ENCODE peak calls at places on chromosome 9, in nine cellular contexts. One of them, this sample, is unnamed.
A peak's percentile ranks its signal among the peaks of the same experiment; 100 is the strongest.

GRCh38 chr9:133953621-133953975 is 38.5 kb downstream of the VAV2 start:
- DNase-seq in Peyer's patch: no peak
- DNase-seq in heart left ventricle: no peak
- DNase-seq in A549: no peak
- DNase-seq in sigmoid colon: no peak
- DNase-seq in GM12892: no peak
- DNase-seq in adrenal gland: no peak
- DNase-seq in IMR-90: no peak
- DNase-seq in HCT116: no peak
- DNase-seq in this sample: no peak

GRCh38 chr9:4301302-4301701 is 1.4 kb upstream of the GLIS3 start:
- DNase-seq in Peyer's patch: no peak
- DNase-seq in adrenal gland: no peak
- DNase-seq in A549: no peak
- DNase-seq in GM12892: no peak
- DNase-seq in IMR-90: peak; percentile 70
- DNase-seq in HCT116: no peak
- DNase-seq in sigmoid colon: no peak
- DNase-seq in heart left ventricle: no peak
- DNase-seq in this sample: no peak

GRCh38 chr9:104872959-104873850 is 54.8 kb downstream of the ABCA1 start:
- DNase-seq in HCT116: no peak
- DNase-seq in IMR-90: peak; percentile 97
- DNase-seq in A549: peak; percentile 43
- DNase-seq in Peyer's patch: peak; percentile 58
- DNase-seq in sigmoid colon: peak; percentile 85
- DNase-seq in GM12892: no peak
- DNase-seq in adrenal gland: peak; percentile 89
- DNase-seq in heart left ventricle: peak; percentile 55
- DNase-seq in this sample: no peak

GRCh38 chr9:19193029-19193324 is 37.5 kb upstream of the DENND4C start:
- DNase-seq in adrenal gland: no peak
- DNase-seq in heart left ventricle: no peak
- DNase-seq in A549: no peak
- DNase-seq in HCT116: no peak
- DNase-seq in IMR-90: no peak
- DNase-seq in Peyer's patch: no peak
- DNase-seq in GM12892: no peak
- DNase-seq in sigmoid colon: no peak
- DNase-seq in this sample: no peak

GRCh38 chr9:97772145-97772544 is 75.0 kb upstream of the XPA start:
- DNase-seq in sigmoid colon: no peak
- DNase-seq in adrenal gland: no peak
- DNase-seq in A549: no peak
- DNase-seq in Peyer's patch: no peak
- DNase-seq in heart left ventricle: no peak
- DNase-seq in HCT116: no peak
- DNase-seq in IMR-90: no peak
- DNase-seq in GM12892: no peak
- DNase-seq in this sample: no peak

GRCh38 chr9:129058965-129059795 is 21.7 kb upstream of the DOLPP1 start:
- DNase-seq in IMR-90: peak; percentile 42
- DNase-seq in A549: no peak
- DNase-seq in HCT116: no peak
- DNase-seq in GM12892: no peak
- DNase-seq in heart left ventricle: no peak
- DNase-seq in Peyer's patch: peak; percentile 78
- DNase-seq in sigmoid colon: no peak
- DNase-seq in adrenal gland: no peak
- DNase-seq in this sample: no peak

GRCh38 chr9:126517751-126518261 is 95.9 kb upstream of the LMX1B start:
- DNase-seq in A549: no peak
- DNase-seq in heart left ventricle: no peak
- DNase-seq in sigmoid colon: no peak
- DNase-seq in adrenal gland: no peak
- DNase-seq in HCT116: no peak
- DNase-seq in GM12892: no peak
- DNase-seq in IMR-90: no peak
- DNase-seq in Peyer's patch: no peak
- DNase-seq in this sample: no peak

GRCh38 chr9:14824481-14824880 is 85.7 kb downstream of the FREM1 start:
- DNase-seq in IMR-90: no peak
- DNase-seq in sigmoid colon: no peak
- DNase-seq in Peyer's patch: no peak
- DNase-seq in HCT116: no peak
- DNase-seq in GM12892: no peak
- DNase-seq in heart left ventricle: no peak
- DNase-seq in A549: no peak
- DNase-seq in adrenal gland: no peak
- DNase-seq in this sample: no peak

GRCh38 chr9:37239224-37239859 is 119.0 kb downstream of the ZCCHC7 start:
- DNase-seq in adrenal gland: no peak
- DNase-seq in Peyer's patch: no peak
- DNase-seq in IMR-90: no peak
- DNase-seq in HCT116: no peak
- DNase-seq in heart left ventricle: no peak
- DNase-seq in sigmoid colon: no peak
- DNase-seq in A549: no peak
- DNase-seq in GM12892: no peak
- DNase-seq in this sample: no peak

GRCh38 chr9:37238122-37238521 is 117.7 kb downstream of the ZCCHC7 start:
- DNase-seq in IMR-90: no peak
- DNase-seq in A549: no peak
- DNase-seq in Peyer's patch: no peak
- DNase-seq in GM12892: no peak
- DNase-seq in heart left ventricle: no peak
- DNase-seq in adrenal gland: no peak
- DNase-seq in HCT116: no peak
- DNase-seq in sigmoid colon: no peak
- DNase-seq in this sample: no peak

GRCh38 chr9:37241340-37241739 is 121.0 kb downstream of the ZCCHC7 start:
- DNase-seq in A549: no peak
- DNase-seq in Peyer's patch: no peak
- DNase-seq in GM12892: no peak
- DNase-seq in sigmoid colon: no peak
- DNase-seq in IMR-90: no peak
- DNase-seq in heart left ventricle: no peak
- DNase-seq in adrenal gland: no peak
- DNase-seq in HCT116: no peak
- DNase-seq in this sample: no peak

GRCh38 chr9:37239921-37240320 is 119.5 kb downstream of the ZCCHC7 start:
- DNase-seq in Peyer's patch: no peak
- DNase-seq in HCT116: no peak
- DNase-seq in GM12892: no peak
- DNase-seq in sigmoid colon: no peak
- DNase-seq in A549: no peak
- DNase-seq in IMR-90: no peak
- DNase-seq in adrenal gland: no peak
- DNase-seq in heart left ventricle: no peak
- DNase-seq in this sample: no peak

DNA sequence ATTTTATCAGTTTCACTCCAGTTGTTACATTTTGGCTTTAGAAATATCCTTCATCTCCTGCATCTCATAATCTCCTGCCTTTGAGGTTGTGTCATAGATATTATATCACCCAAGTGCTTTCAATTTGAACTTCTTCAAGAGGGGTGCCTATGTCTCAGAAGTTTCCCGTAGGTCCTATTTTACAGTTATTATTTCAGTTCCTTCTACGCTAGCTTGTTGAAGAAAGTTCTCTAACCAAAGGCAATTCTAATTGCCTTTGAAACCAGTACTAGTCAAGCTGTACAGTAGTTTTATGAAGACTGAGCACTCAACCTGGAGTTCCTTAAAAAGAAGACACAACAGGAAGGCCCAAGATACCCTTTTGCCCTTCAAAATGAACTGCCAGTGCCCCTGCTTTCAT is 116.4 kb downstream of the ZCCHC7 start:
- DNase-seq in adrenal gland: no peak
- DNase-seq in sigmoid colon: no peak
- DNase-seq in GM12892: no peak
- DNase-seq in Peyer's patch: no peak
- DNase-seq in A549: no peak
- DNase-seq in IMR-90: no peak
- DNase-seq in HCT116: no peak
- DNase-seq in heart left ventricle: no peak
- DNase-seq in this sample: no peak
- TF ChIP-seq POLR2A in adrenal gland: no peak
- TF ChIP-seq POLR2A in sigmoid colon: no peak
- TF ChIP-seq POLR2A in GM12892: no peak
- TF ChIP-seq POLR2A in Peyer's patch: no peak
- TF ChIP-seq POLR2A in A549: no peak
- TF ChIP-seq POLR2A in IMR-90: no peak
- TF ChIP-seq POLR2A in HCT116: no peak
- TF ChIP-seq POLR2A in heart left ventricle: no peak
- TF ChIP-seq POLR2A in this sample: no peak

DNA sequence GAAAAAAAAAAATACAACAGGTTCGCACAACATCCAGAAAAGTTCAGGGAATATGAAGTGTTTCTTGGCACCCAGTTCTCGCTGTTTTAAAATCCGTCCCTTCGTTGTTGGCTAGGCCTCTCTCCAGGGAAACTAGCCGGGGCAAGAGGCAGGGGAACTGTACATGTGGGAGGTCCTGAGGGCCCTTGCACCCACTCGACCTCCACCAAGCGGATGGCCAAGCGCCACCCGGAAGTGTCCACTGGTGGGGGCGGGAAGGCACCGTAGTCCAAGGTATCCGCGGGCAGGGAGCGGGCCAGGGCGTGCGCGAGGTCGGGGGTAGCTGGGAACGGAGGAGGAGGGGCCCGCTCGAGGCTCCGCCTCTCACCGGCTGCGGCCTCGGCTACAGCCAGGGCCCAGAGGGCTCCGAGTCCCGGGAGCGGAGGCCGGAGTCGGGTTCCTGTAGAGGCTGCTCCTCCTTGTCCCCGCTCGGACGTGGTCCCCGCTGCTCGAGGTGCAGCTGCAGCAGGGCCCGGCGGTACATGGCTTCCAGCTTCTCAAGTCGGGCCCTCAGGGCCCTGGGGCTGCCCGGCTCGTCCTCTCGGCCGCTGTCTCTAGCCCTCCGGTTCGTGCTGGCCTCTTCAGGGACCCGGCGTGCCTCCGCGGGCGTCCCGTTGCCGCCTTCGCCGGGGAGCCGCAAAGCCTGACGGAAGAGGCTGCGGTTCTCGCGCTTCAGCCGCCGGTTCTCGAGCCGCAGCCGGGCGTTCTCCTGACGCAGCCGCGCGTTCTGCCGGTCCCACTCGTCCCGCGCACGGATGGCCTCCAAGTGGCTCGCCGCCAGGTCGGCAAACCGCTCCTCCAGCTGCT is 720 bp downstream of the TUSC1 start:
- DNase-seq in HCT116: no peak
- DNase-seq in IMR-90: peak; percentile 55
- DNase-seq in heart left ventricle: peak; percentile 91
- DNase-seq in Peyer's patch: peak; percentile 91
- DNase-seq in A549: peak; percentile 28
- DNase-seq in sigmoid colon: peak; percentile 94
- DNase-seq in GM12892: no peak
- DNase-seq in adrenal gland: peak; percentile 88
- DNase-seq in this sample: peak; percentile 74
- TF ChIP-seq POLR2A in HCT116: no peak
- TF ChIP-seq POLR2A in IMR-90: no peak
- TF ChIP-seq POLR2A in heart left ventricle: peak; percentile 85
- TF ChIP-seq POLR2A in Peyer's patch: peak; percentile 83
- TF ChIP-seq POLR2A in A549: peak; percentile 81
- TF ChIP-seq POLR2A in sigmoid colon: peak; percentile 80
- TF ChIP-seq POLR2A in GM12892: no peak
- TF ChIP-seq POLR2A in adrenal gland: peak; percentile 37
- TF ChIP-seq POLR2A in this sample: peak; percentile 59

DNA sequence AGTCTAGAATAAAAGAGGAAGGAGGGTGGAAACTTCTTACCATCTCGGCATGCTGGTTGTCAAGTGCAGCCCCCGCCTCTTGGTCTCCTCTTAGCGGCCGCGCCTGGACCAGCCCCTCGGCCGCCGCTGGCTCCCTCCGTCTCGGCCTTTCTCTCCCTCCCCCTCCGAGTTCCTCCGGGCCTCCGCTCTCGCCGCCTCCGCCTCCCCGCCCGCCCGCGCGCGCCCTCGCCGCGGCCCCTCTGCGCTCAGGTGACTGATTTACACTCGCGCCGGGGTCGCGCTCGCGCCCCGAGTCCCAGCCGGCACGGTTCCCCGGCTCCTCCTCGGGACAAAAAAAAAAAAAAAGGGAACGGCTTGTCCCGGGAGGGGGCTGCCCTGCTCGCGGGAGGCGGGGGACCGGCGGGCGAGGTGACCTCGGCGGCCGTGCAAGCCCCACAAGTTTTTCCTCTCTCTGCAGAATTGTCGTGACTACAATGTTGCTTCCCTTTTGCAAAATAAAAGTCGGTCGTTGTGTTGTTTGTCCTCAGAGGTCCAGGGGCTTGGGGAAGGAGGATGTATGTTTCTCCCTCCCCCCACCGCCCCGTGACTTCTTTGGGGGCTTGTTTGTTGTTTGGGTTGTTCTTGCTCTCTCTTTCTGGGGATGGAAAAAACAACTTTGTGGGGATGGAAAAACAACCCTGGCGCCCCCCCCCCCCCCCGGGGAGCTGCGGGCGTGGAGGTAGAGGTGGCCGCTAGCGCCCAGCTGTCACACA is at the start of gene BNC2:
- DNase-seq in HCT116: no peak
- DNase-seq in IMR-90: peak; percentile 60
- DNase-seq in heart left ventricle: peak; percentile 41
- DNase-seq in adrenal gland: peak; percentile 29
- DNase-seq in sigmoid colon: peak; percentile 86
- DNase-seq in A549: peak; percentile 61
- DNase-seq in Peyer's patch: peak; percentile 55
- DNase-seq in GM12892: peak; percentile 17
- DNase-seq in this sample: no peak
- TF ChIP-seq POLR2A in HCT116: no peak
- TF ChIP-seq POLR2A in IMR-90: no peak
- TF ChIP-seq POLR2A in heart left ventricle: no peak
- TF ChIP-seq POLR2A in adrenal gland: no peak
- TF ChIP-seq POLR2A in sigmoid colon: no peak
- TF ChIP-seq POLR2A in A549: no peak
- TF ChIP-seq POLR2A in Peyer's patch: no peak
- TF ChIP-seq POLR2A in GM12892: no peak
- TF ChIP-seq POLR2A in this sample: no peak

GRCh38 chr9:79256691-79257213 is 315.0 kb upstream of the TLE4 start:
- DNase-seq in GM12892: no peak
- DNase-seq in HCT116: no peak
- DNase-seq in heart left ventricle: no peak
- DNase-seq in adrenal gland: no peak
- DNase-seq in A549: no peak
- DNase-seq in Peyer's patch: no peak
- DNase-seq in sigmoid colon: no peak
- DNase-seq in IMR-90: peak; percentile 43
- DNase-seq in this sample: no peak

GRCh38 chr9:79255681-79256080 is 316.1 kb upstream of the TLE4 start:
- DNase-seq in GM12892: no peak
- DNase-seq in adrenal gland: no peak
- DNase-seq in IMR-90: no peak
- DNase-seq in Peyer's patch: no peak
- DNase-seq in sigmoid colon: no peak
- DNase-seq in heart left ventricle: no peak
- DNase-seq in HCT116: no peak
- DNase-seq in A549: no peak
- DNase-seq in this sample: no peak

GRCh38 chr9:79257215-79257614 is 314.6 kb upstream of the TLE4 start:
- DNase-seq in Peyer's patch: no peak
- DNase-seq in A549: no peak
- DNase-seq in IMR-90: no peak
- DNase-seq in heart left ventricle: no peak
- DNase-seq in adrenal gland: no peak
- DNase-seq in GM12892: no peak
- DNase-seq in sigmoid colon: no peak
- DNase-seq in HCT116: no peak
- DNase-seq in this sample: no peak

GRCh38 chr9:79254900-79255651 is 316.7 kb upstream of the TLE4 start:
- DNase-seq in HCT116: no peak
- DNase-seq in GM12892: no peak
- DNase-seq in heart left ventricle: no peak
- DNase-seq in sigmoid colon: no peak
- DNase-seq in adrenal gland: no peak
- DNase-seq in A549: no peak
- DNase-seq in Peyer's patch: no peak
- DNase-seq in IMR-90: peak; percentile 70
- DNase-seq in this sample: peak; percentile 6

DNA sequence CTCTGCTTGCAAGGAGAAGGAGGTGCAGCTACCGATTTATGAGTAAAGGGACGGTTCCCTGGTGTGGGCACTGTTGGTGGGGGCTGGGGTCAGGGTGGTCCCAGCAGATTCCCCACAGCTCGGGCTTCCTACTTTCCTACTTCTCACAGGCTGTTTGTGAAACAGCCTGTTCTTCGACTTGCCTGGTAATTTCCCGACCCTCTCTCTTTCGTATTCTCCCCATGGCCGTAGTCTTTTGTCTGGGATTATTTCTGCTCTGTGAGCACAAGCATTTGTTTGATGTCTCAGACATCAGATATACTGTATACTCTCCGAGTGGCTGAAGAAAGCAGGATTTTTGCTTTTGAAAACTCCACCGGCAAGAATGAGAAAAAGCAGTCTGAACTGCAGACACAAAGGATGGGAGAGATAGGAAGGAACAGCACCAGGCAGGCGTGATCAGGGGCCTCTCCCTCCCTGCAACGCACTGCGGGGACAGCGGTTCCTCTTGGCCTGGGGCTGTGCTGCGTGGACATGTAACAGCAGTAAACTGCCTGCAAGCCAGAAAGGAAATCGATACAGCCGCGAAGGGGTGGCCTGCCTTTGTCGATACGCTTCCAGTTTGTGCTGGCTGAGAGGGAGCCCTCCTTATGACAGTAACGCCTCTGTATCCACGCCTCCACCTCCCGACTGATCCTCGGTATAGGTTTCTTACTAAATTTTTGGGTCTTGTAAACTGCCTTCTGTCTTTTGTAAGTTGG is 313.9 kb upstream of the TLE4 start:
- DNase-seq in HCT116: no peak
- DNase-seq in IMR-90: no peak
- DNase-seq in GM12892: no peak
- DNase-seq in adrenal gland: no peak
- DNase-seq in sigmoid colon: no peak
- DNase-seq in Peyer's patch: no peak
- DNase-seq in heart left ventricle: no peak
- DNase-seq in A549: no peak
- DNase-seq in this sample: no peak
- TF ChIP-seq POLR2A in HCT116: no peak
- TF ChIP-seq POLR2A in IMR-90: no peak
- TF ChIP-seq POLR2A in GM12892: no peak
- TF ChIP-seq POLR2A in adrenal gland: no peak
- TF ChIP-seq POLR2A in sigmoid colon: no peak
- TF ChIP-seq POLR2A in Peyer's patch: no peak
- TF ChIP-seq POLR2A in heart left ventricle: no peak
- TF ChIP-seq POLR2A in A549: no peak
- TF ChIP-seq POLR2A in this sample: no peak